ENCODE peak calls at places on chromosome 6, in seven cellular contexts. A, P, C, L, W, E and G are unnamed samples.

GRCh38 chr6:91569071-91569470 is 982.2 kb upstream of the MAP3K7 start:
- DNase-seq in P (no peak), E (no peak), C (no peak), L (no peak), A (no peak), W (no peak), G (no peak)

GRCh38 chr6:25193147-25193864 is 85.9 kb upstream of the CARMIL1 start:
- DNase-seq in C (peak; percentile 78), E (peak; percentile 70), A (peak; percentile 97), L (no peak), W (no peak), P (no peak), G (no peak)

GRCh38 chr6:30219244-30219643 is 6.0 kb upstream of the TRIM26 start:
- DNase-seq in L (peak; percentile 44), A (peak; percentile 58), C (peak; percentile 36), P (no peak), W (no peak), E (peak; percentile 36), G (no peak)

GRCh38 chr6:108108374-108108773 is 33.8 kb upstream of the OSTM1 start:
- DNase-seq in E (no peak), C (no peak), L (no peak), P (no peak), W (no peak), A (no peak), G (no peak)

GRCh38 chr6:34630040-34630439 is 66.5 kb downstream of the ILRUN start:
- DNase-seq in W (no peak), P (no peak), E (no peak), L (no peak), C (no peak), A (peak; percentile 94), G (no peak)

GRCh38 chr6:125714431-125715090 is 34.9 kb upstream of the HEY2 start:
- DNase-seq in W (no peak), A (no peak), E (no peak), P (no peak), L (no peak), C (no peak), G (no peak)

GRCh38 chr6:44676826-44677433 is 289.4 kb downstream of the CDC5L start:
- DNase-seq in P (no peak), W (no peak), A (no peak), C (no peak), E (no peak), L (no peak), G (no peak)

GRCh38 chr6:163741743-163742363 is 327.3 kb downstream of the QKI start:
- DNase-seq in P (no peak), A (no peak), E (no peak), L (no peak), W (no peak), C (no peak), G (no peak)

GRCh38 chr6:50713977-50714486 is 706 bp downstream of the TFAP2D start:
- DNase-seq in P (no peak), C (no peak), W (no peak), L (no peak), A (no peak), E (no peak), G (no peak)

GRCh38 chr6:34806738-34807453 is 15.0 kb downstream of the BLTP3A start:
- DNase-seq in L (no peak), C (no peak), E (no peak), W (no peak), A (peak; percentile 65), P (no peak), G (no peak)

GRCh38 chr6:93889713-93890112 is 470.4 kb upstream of the EPHA7 start:
- DNase-seq in W (no peak), E (no peak), P (no peak), L (no peak), C (no peak), A (no peak), G (no peak)

GRCh38 chr6:37354526-37355384 is 972 bp downstream of the RNF8 start:
- DNase-seq in P (peak; percentile 74), C (no peak), A (peak; percentile 40), W (no peak), E (no peak), L (peak; percentile 30), G (no peak)

GRCh38 chr6:45927421-45928234 is 88.0 kb downstream of the CLIC5 start:
- DNase-seq in P (no peak), A (no peak), W (no peak), L (no peak), E (no peak), C (no peak), G (no peak)

GRCh38 chr6:119443993-119444641 is 94.6 kb upstream of the MAN1A1 start:
- DNase-seq in E (no peak), A (no peak), W (no peak), P (no peak), C (no peak), L (no peak), G (no peak)

GRCh38 chr6:138109042-138109997 is 2.1 kb upstream of the PERP start:
- DNase-seq in E (peak; percentile 82), P (no peak), W (peak; percentile 63), L (peak; percentile 74), A (peak; percentile 72), C (peak; percentile 41), G (peak; percentile 85)